ENCODE peak calls at places on chromosomes 11 and 22, in nine cellular contexts. V is cardiac septum; C is thoracic aorta; G is bronchial epithelial cell; L is cardiac fibroblast; T is ovary; F is Ammon's horn; P is naive thymus-derived CD8-positive, alpha-beta T cell; M is T-cell. B is an unnamed sample.
A peak's percentile ranks its signal among the peaks of the same experiment; 100 is the strongest.

GRCh38 chr11:117309310-117309709 is 6.7 kb downstream of the BACE1 start:
- DNase-seq in V (no peak), C (no peak), G (no peak), L (no peak), T (no peak), F (no peak), P (no peak), M (no peak), B (no peak)

GRCh38 chr11:131928992-131929391 is 558.6 kb downstream of the NTM start:
- DNase-seq in V (no peak), C (no peak), G (no peak), L (no peak), T (no peak), F (peak; percentile 72), P (no peak), M (no peak), B (no peak)

GRCh38 chr11:14908214-14908880 is 16.3 kb upstream of the CYP2R1 start:
- DNase-seq in V (no peak), C (no peak), G (peak; percentile 53), L (peak; percentile 62), T (no peak), F (peak; percentile 73), P (no peak), M (no peak), B (peak; percentile 52)

GRCh38 chr11:133930053-133930766 is 26.6 kb downstream of the IGSF9B start:
- DNase-seq in V (no peak), C (no peak), G (no peak), L (no peak), T (no peak), F (no peak), P (no peak), M (no peak), B (no peak)

GRCh38 chr11:134955281-134955680 is 543.2 kb upstream of the B3GAT1 start:
- DNase-seq in V (no peak), C (no peak), G (no peak), L (no peak), T (no peak), F (no peak), P (no peak), M (no peak), B (no peak)

GRCh38 chr11:9529333-9529648 is 44.2 kb upstream of the WEE1 start:
- DNase-seq in V (no peak), C (no peak), G (no peak), L (peak; percentile 48), T (no peak), F (no peak), P (no peak), M (no peak), B (no peak)

GRCh38 chr22:33438273-33438672 is 380.1 kb upstream of the SYN3 start:
- DNase-seq in V (no peak), C (no peak), G (peak; percentile 99), L (peak; percentile 51), T (peak; percentile 12), F (peak; percentile 27), P (no peak), M (no peak), B (peak; percentile 93)

GRCh38 chr11:76702378-76703128 is 32.0 kb upstream of the LRRC32 start:
- DNase-seq in V (no peak), C (no peak), G (no peak), L (no peak), T (no peak), F (no peak), P (no peak), M (no peak), B (peak; percentile 13)

GRCh38 chr22:36765943-36766450 is 9.9 kb downstream of the IFT27 start:
- DNase-seq in V (peak; percentile 26), C (no peak), G (no peak), L (peak; percentile 22), T (no peak), F (no peak), P (no peak), M (no peak), B (peak; percentile 34)

GRCh38 chr11:12164061-12165014 is 53.9 kb downstream of the MICAL2 start:
- DNase-seq in V (no peak), C (no peak), G (peak; percentile 72), L (peak; percentile 78), T (no peak), F (no peak), P (no peak), M (no peak), B (peak; percentile 93)

GRCh38 chr22:41722496-41722895 is 23.2 kb downstream of the MEI1 start:
- DNase-seq in V (no peak), C (no peak), G (no peak), L (no peak), T (no peak), F (no peak), P (no peak), M (no peak), B (peak; percentile 9)

GRCh38 chr11:77381749-77382693 is 80.5 kb upstream of the GDPD4 start:
- DNase-seq in V (no peak), C (no peak), G (no peak), L (peak; percentile 57), T (no peak), F (peak; percentile 6), P (no peak), M (no peak), B (peak; percentile 72)

GRCh38 chr11:83092488-83093384 is 21.0 kb upstream of the RAB30 start:
- DNase-seq in V (no peak), C (no peak), G (peak; percentile 67), L (no peak), T (no peak), F (no peak), P (no peak), M (no peak), B (peak; percentile 23)

GRCh38 chr11:125175166-125175565 is 10.6 kb downstream of the PKNOX2 start:
- DNase-seq in V (no peak), C (no peak), G (no peak), L (no peak), T (no peak), F (no peak), P (no peak), M (no peak), B (no peak)

GRCh38 chr11:57777969-57778317 is 16.3 kb downstream of the CTNND1 start:
- DNase-seq in V (no peak), C (no peak), G (peak; percentile 63), L (peak; percentile 52), T (no peak), F (no peak), P (no peak), M (no peak), B (peak; percentile 32)

GRCh38 chr22:25210831-25211230 is 8.6 kb upstream of the CRYBB2 start:
- DNase-seq in V (no peak), C (no peak), G (peak; percentile 15), L (no peak), T (no peak), F (no peak), P (no peak), M (no peak), B (no peak)

GRCh38 chr11:121067912-121068652 is 33.0 kb upstream of the TECTA start:
- DNase-seq in V (no peak), C (no peak), G (no peak), L (no peak), T (no peak), F (no peak), P (no peak), M (no peak), B (no peak)

GRCh38 chr22:32809786-32810185 is 8.3 kb downstream of the TIMP3 start:
- DNase-seq in V (no peak), C (no peak), G (no peak), L (no peak), T (no peak), F (no peak), P (no peak), M (no peak), B (no peak)

B was measured in EH.